ENCODE peak calls at places on chromosomes 7 and 10, in five cellular contexts. I is cardiac muscle cell, A is prostate gland, V is brain microvascular endothelial cell, P is gastrocnemius medialis. Z is an unnamed sample.

GRCh38 chr7:26850193-26850651 is 14.2 kb downstream of the SKAP2 start:
- DNase-seq in A (no peak), P (no peak), I (no peak), V (no peak), Z (no peak)

GRCh38 chr10:106956216-106956915 is 208.1 kb downstream of the SORCS1 start:
- DNase-seq in I (no peak), A (no peak), P (no peak), V (no peak), Z (no peak)

GRCh38 chr7:156474241-156474743 is 166.3 kb upstream of the RNF32 start:
- DNase-seq in A (no peak), I (no peak), V (peak; percentile 85), P (no peak), Z (no peak)

GRCh38 chr10:323651-324293 is 188.5 kb downstream of the ZMYND11 start:
- DNase-seq in P (no peak), A (no peak), V (peak; percentile 97), I (peak; percentile 97), Z (peak; percentile 81)

GRCh38 chr10:100265821-100266485 is 1.5 kb downstream of the CWF19L1 start:
- DNase-seq in P (no peak), V (no peak), A (no peak), I (no peak), Z (no peak)

GRCh38 chr7:137937202-137937560 is 64.7 kb downstream of the CREB3L2 start:
- DNase-seq in A (no peak), V (no peak), P (peak; percentile 37), I (no peak), Z (no peak)

GRCh38 chr10:124063736-124064135 is 29.7 kb downstream of the CHST15 start:
- DNase-seq in A (peak; percentile 25), V (peak; percentile 80), I (peak; percentile 86), P (no peak), Z (no peak)

GRCh38 chr7:143504937-143505297 is 27.2 kb downstream of the TAS2R41 start:
- DNase-seq in P (no peak), I (peak; percentile 21), V (no peak), A (no peak), Z (no peak)

GRCh38 chr7:23468721-23469149 is 1.6 kb downstream of the IGF2BP3 start:
- DNase-seq in V (no peak), I (no peak), A (no peak), P (no peak), Z (no peak)

GRCh38 chr7:96300487-96300886 is 21.4 kb downstream of the SLC25A13 start:
- DNase-seq in P (no peak), V (peak; percentile 14), I (peak; percentile 34), A (no peak), Z (no peak)

GRCh38 chr10:24951201-24952145 is 933 bp downstream of the PRTFDC1 start:
- DNase-seq in I (peak; percentile 70), A (no peak), V (no peak), P (no peak), Z (no peak)

GRCh38 chr7:1188720-1189294 is 28.8 kb upstream of the ZFAND2A start:
- DNase-seq in V (no peak), P (no peak), A (no peak), I (no peak), Z (no peak)

GRCh38 chr10:60358282-60358681 is 31.4 kb downstream of the ANK3 start:
- DNase-seq in A (no peak), I (no peak), P (no peak), V (no peak), Z (no peak)

GRCh38 chr10:46028584-46029570 is 1.5 kb downstream of the NCOA4 start:
- DNase-seq in A (no peak), V (peak; percentile 73), I (peak; percentile 78), P (no peak), Z (no peak)

GRCh38 chr7:638256-639011 is 88.1 kb upstream of the DNAAF5 start:
- DNase-seq in V (no peak), P (no peak), I (no peak), A (no peak), Z (no peak)

GRCh38 chr10:100340948-100341847 is 5.8 kb upstream of the SCD start:
- DNase-seq in A (no peak), V (no peak), P (peak; percentile 69), I (no peak), Z (no peak)

GRCh38 chr10:125953778-125954385 is 57.5 kb downstream of the FANK1 start:
- DNase-seq in P (no peak), V (no peak), I (no peak), A (no peak), Z (no peak)

GRCh38 chr7:27172388-27172774 is 1.7 kb downstream of the HOXA10 start:
- DNase-seq in A (no peak), P (peak; percentile 1), I (no peak), V (no peak), Z (peak; percentile 88)

GRCh38 chr7:128672927-128673517 is 930 bp downstream of the GARIN1A start:
- DNase-seq in A (no peak), V (no peak), I (peak; percentile 37), P (no peak), Z (peak; percentile 56)
- TF ChIP-seq CTCF in A (peak; percentile 35), V (peak; percentile 81), I (peak; percentile 66), P (no peak), Z (no peak)

GRCh38 chr7:18694911-18695310 is 199.4 kb downstream of the HDAC9 start:
- DNase-seq in I (no peak), P (no peak), V (no peak), A (no peak), Z (no peak)

GRCh38 chr7:18693826-18694225 is 198.3 kb downstream of the HDAC9 start:
- DNase-seq in A (no peak), I (no peak), P (no peak), V (no peak), Z (no peak)

GRCh38 chr7:18689535-18689934 is 194.0 kb downstream of the HDAC9 start:
- DNase-seq in P (no peak), V (no peak), I (no peak), A (no peak), Z (no peak)

GRCh38 chr7:18694484-18694883 is 198.9 kb downstream of the HDAC9 start:
- DNase-seq in V (no peak), P (no peak), A (no peak), I (no peak), Z (no peak)

GRCh38 chr7:18693401-18693800 is 197.9 kb downstream of the HDAC9 start:
- DNase-seq in I (peak; percentile 92), P (no peak), A (no peak), V (peak; percentile 78), Z (peak; percentile 44)
- TF ChIP-seq CTCF in I (peak; percentile 85), P (no peak), A (no peak), V (peak; percentile 87), Z (no peak)

GRCh38 chr10:16519908-16520861 is 1.5 kb downstream of the C1QL3 start:
- DNase-seq in P (no peak), I (no peak), A (no peak), V (no peak), Z (no peak)

GRCh38 chr10:16519250-16519907 is 2.3 kb downstream of the C1QL3 start:
- DNase-seq in P (no peak), V (no peak), I (no peak), A (no peak), Z (no peak)

GRCh38 chr10:16521311-16522016 is at the start of gene C1QL3:
- DNase-seq in I (peak; percentile 39), V (no peak), A (no peak), P (no peak), Z (no peak)

GRCh38 chr10:16518822-16519221 is 2.9 kb downstream of the C1QL3 start:
- DNase-seq in V (no peak), P (no peak), A (no peak), I (no peak), Z (no peak)

GRCh38 chr10:16520900-16521299 is 779 bp downstream of the C1QL3 start:
- DNase-seq in A (peak; percentile 12), I (peak; percentile 33), V (no peak), P (no peak), Z (no peak)
- TF ChIP-seq CTCF in A (no peak), I (peak; percentile 42), V (peak; percentile 55), P (no peak), Z (no peak)

DNA sequence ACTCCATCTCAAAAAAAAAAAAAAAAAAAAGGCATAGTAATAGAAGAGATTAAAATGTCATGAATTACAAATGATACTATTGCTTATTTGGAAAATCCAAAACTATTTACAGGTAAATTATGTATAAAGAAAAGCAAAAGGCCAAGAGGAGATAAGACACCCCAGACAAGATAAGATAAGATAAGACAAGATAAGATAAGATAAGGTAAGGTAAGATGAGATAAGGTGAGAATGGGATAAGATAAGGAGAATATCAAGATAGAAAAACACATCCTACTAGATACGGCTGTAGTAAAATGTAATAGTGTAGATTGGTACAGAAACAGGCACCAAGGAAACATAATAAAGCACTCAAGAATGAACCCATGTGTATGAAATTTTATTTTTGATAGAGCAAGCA is 20.9 kb downstream of the VIM start:
- DNase-seq in V (no peak), I (no peak), P (no peak), A (no peak), Z (no peak)
- TF ChIP-seq CTCF in V (no peak), I (no peak), P (no peak), A (no peak), Z (no peak)

DNA sequence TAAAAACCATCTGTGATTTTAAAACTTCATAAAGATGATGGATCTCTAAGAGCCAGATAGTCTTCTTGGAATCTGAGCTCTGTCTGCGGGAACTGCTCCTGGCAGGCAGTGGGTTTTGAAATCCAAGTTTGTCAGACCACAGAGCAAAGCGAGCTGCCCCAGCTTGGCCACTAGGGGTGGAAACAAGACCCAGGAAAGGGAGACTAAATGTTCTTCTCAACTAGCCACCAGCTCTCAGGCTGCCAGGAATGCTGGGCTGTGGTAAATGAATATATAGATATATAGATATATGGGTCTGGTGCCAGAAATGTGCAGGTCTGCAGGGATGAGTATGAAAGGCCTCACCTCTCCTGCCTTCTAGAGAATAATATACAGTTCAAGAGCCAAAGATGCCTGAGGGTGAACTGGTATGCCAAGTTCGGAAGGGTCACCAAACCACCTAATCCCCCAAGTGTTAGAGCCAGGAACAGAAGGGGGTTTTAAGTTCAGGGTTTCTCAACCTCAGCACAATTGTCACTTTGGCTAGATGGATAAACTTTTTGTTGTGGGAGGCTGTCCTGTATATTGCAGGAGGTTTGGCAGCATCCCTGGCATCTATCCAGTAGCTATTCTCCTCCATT is 208.7 kb downstream of the KCNMA1 start:
- DNase-seq in P (peak; percentile 64), V (peak; percentile 61), I (peak; percentile 79), A (no peak), Z (no peak)
- TF ChIP-seq CTCF in P (peak; percentile 74), V (peak; percentile 89), I (peak; percentile 77), A (no peak), Z (no peak)